ENCODE peak calls at places on chromosome 6, in eight cellular contexts. C is heart right ventricle, N is AG10803, B is ovary, I is breast epithelium, T is foreskin fibroblast, U is bronchial epithelial cell, G is AG09309. S is an unnamed sample.

GRCh38 chr6:31558631-31559500 is 11.5 kb downstream of the NFKBIL1 start:
- DNase-seq in C (no peak), N (peak; percentile 48), B (no peak), I (no peak), T (no peak), U (no peak), G (no peak), S (no peak)

GRCh38 chr6:34235605-34236422 is 859 bp upstream of the HMGA1 start:
- DNase-seq in C (peak; percentile 62), N (peak; percentile 73), B (peak; percentile 54), I (no peak), T (peak; percentile 95), U (peak; percentile 89), G (no peak), S (no peak)

GRCh38 chr6:140879861-140880260 is 1252.9 kb upstream of the GJE1 start:
- DNase-seq in C (no peak), N (peak; percentile 72), B (no peak), I (no peak), T (peak; percentile 70), U (peak; percentile 87), G (peak; percentile 47), S (no peak)

GRCh38 chr6:132466952-132467351 is 46.0 kb downstream of the STX7 start:
- DNase-seq in C (no peak), N (peak; percentile 83), B (no peak), I (no peak), T (peak; percentile 86), U (no peak), G (peak; percentile 51), S (no peak)

GRCh38 chr6:119484598-119484997 is 135.0 kb upstream of the MAN1A1 start:
- DNase-seq in C (no peak), N (peak; percentile 92), B (no peak), I (peak; percentile 32), T (peak; percentile 87), U (peak; percentile 99), G (peak; percentile 89), S (peak; percentile 30)

GRCh38 chr6:139303176-139303575 is 11.4 kb upstream of the TXLNB start:
- DNase-seq in C (no peak), N (no peak), B (no peak), I (no peak), T (no peak), U (no peak), G (no peak), S (no peak)

GRCh38 chr6:44977406-44977740 is 350.8 kb upstream of the RUNX2 start:
- DNase-seq in C (no peak), N (no peak), B (no peak), I (no peak), T (no peak), U (no peak), G (no peak), S (no peak)

GRCh38 chr6:70210462-70210861 is 92.4 kb downstream of the COL9A1 start:
- DNase-seq in C (no peak), N (peak; percentile 2), B (no peak), I (no peak), T (no peak), U (peak; percentile 24), G (no peak), S (no peak)

GRCh38 chr6:64252256-64252655 is 616.7 kb downstream of the PHF3 start:
- DNase-seq in C (no peak), N (no peak), B (no peak), I (no peak), T (no peak), U (peak; percentile 49), G (no peak), S (no peak)

GRCh38 chr6:106287215-106287614 is 38.3 kb downstream of the ATG5 start:
- DNase-seq in C (no peak), N (no peak), B (no peak), I (no peak), T (no peak), U (peak; percentile 56), G (no peak), S (no peak)

GRCh38 chr6:74065713-74066112 is 369.7 kb downstream of the CD109 start:
- DNase-seq in C (no peak), N (no peak), B (no peak), I (no peak), T (no peak), U (no peak), G (no peak), S (no peak)

DNA sequence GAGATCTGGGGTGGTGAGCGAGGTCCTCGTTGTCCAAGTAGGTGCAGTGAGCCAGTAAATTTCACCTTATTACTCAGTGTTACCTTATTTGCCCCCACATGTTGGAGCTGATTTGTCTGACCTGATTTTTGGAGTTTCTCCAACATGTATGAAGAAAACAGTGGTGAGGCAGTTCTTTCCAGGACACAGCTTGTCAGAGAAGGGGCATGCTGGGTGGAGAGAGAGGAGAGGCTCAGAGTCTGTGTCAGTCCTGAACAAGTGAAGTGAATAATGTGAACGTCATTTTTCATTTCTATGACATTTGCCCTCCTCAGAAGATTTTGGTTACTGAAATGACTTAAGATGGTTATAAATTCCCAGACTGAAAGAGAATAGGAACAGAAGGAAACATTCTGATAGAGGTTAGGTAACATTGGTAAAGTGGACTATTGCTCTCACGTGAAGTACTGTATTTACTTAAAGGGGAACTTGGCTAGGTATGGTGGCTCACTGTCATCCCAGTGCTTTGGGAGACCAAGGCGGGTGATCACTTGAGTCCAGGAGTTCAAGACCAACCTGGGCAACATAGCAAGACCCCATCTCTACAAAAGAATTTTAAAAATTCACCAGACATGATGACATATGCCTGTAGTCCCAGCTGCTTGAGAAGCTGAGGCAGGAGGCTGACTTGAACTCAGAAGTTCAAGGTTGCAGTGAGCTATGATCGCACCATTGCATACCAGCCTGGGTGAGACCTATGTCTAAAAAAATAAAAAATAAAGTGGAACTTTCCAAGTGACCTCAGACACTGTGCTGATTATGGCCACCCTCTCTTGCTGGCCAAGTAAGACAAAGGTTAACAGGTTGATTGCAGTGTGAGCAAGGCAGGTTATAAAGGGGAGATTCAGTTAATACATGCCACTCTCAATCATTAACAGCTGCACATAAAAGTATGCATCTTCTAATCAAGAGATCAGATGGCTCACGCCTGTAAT is 184.3 kb downstream of the EDN1 start:
- DNase-seq in C (no peak), N (peak; percentile 16), B (no peak), I (no peak), T (no peak), U (peak; percentile 99), G (no peak), S (no peak)
- H3K4me3 ChIP-seq in C (no peak overlapping the region), N (no peak overlapping the region), B (no peak overlapping the region), I (no peak overlapping the region), T (no peak overlapping the region), U (no peak overlapping the region), G (no peak overlapping the region), S (no peak overlapping the region)

GRCh38 chr6:127100510-127101140 is 17.8 kb upstream of the RSPO3 start:
- DNase-seq in C (no peak), N (peak; percentile 52), B (no peak), I (no peak), T (no peak), U (peak; percentile 22), G (peak; percentile 11), S (no peak)
- TF ChIP-seq CTCF in C (peak; percentile 31), N (peak; percentile 69), B (no peak), I (no peak), T (peak; percentile 29), U (peak; percentile 25), G (no peak), S (no peak)

GRCh38 chr6:28737750-28738395 is 185.9 kb downstream of the TRIM27 start:
- DNase-seq in C (no peak), N (no peak), B (no peak), I (no peak), T (no peak), U (no peak), G (no peak), S (no peak)
- H3K4me3 ChIP-seq in C (no peak overlapping the region), N (no peak overlapping the region), B (no peak overlapping the region), I (no peak overlapping the region), T (no peak overlapping the region), U (no peak overlapping the region), G (no peak overlapping the region), S (no peak overlapping the region)

DNA sequence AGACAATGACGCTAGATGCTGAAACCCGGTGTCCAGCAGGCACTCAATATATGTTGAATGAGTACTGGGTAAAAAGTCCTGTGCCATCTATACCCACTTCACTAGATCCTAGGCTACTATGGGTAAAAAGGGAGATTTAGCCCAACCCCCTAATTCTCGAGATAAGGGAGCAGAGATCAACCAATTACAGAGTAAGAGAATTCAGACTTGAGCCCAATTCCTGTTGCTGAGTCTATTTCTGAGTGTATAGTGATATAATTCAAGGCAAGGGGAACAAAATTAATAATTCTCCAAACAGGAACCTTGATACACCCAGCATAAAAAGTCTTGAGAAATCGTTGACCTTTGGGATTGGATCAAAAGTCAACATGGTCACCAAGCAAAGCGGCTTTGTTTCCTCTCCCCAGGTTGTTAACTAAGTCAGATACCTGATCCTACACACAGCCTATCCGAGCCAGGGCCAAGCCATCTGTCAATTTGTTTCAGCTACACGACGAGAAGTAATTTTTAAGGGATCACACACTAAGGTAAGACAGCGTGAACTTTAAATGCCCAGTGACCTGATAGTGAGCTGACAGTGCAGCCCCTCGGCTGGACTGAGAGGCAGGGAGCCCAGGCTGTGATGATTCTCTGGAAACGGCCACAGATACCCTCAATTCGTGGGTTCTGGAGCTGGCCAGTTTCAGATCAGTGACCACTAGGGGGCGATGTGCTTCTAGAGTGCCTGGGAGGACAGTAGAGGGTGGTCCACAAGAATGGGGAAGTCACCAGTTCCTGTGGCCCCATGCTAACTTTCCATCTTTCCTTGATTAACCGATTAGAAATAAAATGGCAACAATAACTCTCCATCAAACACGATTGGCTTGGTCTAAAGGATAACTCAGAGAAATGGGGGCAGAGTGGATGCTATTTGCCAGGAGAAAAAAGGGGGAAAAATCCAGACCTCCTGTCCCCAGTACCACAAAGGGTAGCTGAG is 46.2 kb downstream of the SLC22A23 start:
- DNase-seq in C (peak; percentile 19), N (peak; percentile 52), B (peak; percentile 47), I (no peak), T (peak; percentile 22), U (no peak), G (no peak), S (peak; percentile 14)
- TF ChIP-seq CTCF in C (peak; percentile 66), N (peak; percentile 80), B (no peak), I (peak; percentile 43), T (peak; percentile 81), U (peak; percentile 81), G (peak; percentile 84), S (peak; percentile 80)

DNA sequence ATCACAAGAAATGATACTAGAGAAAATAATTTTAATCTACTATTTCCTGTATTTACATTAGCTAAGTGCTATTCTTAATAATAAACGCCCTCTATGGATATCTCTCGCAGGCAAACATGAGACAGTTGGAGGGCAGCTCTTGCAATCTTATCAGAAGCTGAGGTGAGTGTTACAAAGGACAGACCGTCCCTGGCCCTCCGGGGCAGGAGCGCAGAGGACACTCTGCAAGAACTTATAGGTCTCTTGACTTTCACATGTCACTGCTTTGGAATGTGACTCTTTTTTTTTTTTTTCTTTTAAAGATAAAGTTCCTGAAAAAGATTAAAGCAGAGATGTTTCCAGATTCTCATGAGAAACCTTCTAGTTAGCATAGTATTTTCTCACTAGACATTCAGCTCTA is 57.3 kb downstream of the SYTL3 start:
- DNase-seq in C (peak; percentile 41), N (peak; percentile 36), B (no peak), I (no peak), T (peak; percentile 40), U (peak; percentile 63), G (no peak), S (no peak)
- H3K4me3 ChIP-seq in C (no peak overlapping the region), N (no peak overlapping the region), B (no peak overlapping the region), I (no peak overlapping the region), T (no peak overlapping the region), U (no peak overlapping the region), G (no peak overlapping the region), S (no peak overlapping the region)